ENCODE peak calls at places on chromosomes 1 and 21, in nine cellular contexts. Y is SJSA1; S is colonic mucosa; A is IMR-90; T is cardiac muscle cell; O is right atrium auricular region; G is neural progenitor cell; Z is CD8-positive, alpha-beta T cell; L is sigmoid colon. P is an unnamed sample.

GRCh38 chr21:31781737-31782136 is 49.8 kb upstream of the SCAF4 start:
- DNase-seq in Y (no peak), G (no peak), S (peak), O (no peak), L (peak), A (peak), Z (no peak), T (no peak), P (no peak)

GRCh38 chr21:17903029-17903806 is 84.1 kb upstream of the C21orf91 start:
- DNase-seq in A (peak), G (no peak), O (no peak), Y (no peak), Z (no peak), L (no peak), S (no peak), T (peak), P (no peak)

GRCh38 chr1:44802306-44803061 is 2.3 kb downstream of the PLK3 start:
- DNase-seq in A (no peak), Z (no peak), T (no peak), G (peak), L (no peak), Y (no peak), O (no peak), S (no peak), P (no peak)

GRCh38 chr1:75969550-75969949 is 37.3 kb upstream of the ASB17 start:
- DNase-seq in T (no peak), O (no peak), Z (no peak), A (peak), Y (no peak), S (no peak), L (no peak), G (no peak), P (peak)

GRCh38 chr1:178060789-178061556 is 32.9 kb upstream of the RASAL2 start:
- DNase-seq in O (no peak), Z (no peak), G (peak), S (no peak), Y (peak), T (peak), L (no peak), A (peak), P (peak)

GRCh38 chr1:109623601-109624161 is 4.0 kb downstream of the AMPD2 start:
- DNase-seq in L (no peak), T (no peak), S (no peak), Z (no peak), Y (no peak), A (no peak), O (peak), G (no peak), P (no peak)

GRCh38 chr1:94130851-94131595 is 10.1 kb upstream of the ABCA4 start:
- DNase-seq in S (no peak), G (no peak), A (peak), Y (no peak), L (no peak), O (no peak), Z (no peak), T (no peak), P (no peak)

GRCh38 chr1:51168266-51168845 is 66.3 kb downstream of the C1orf185 start:
- DNase-seq in A (peak), Y (no peak), O (no peak), S (no peak), T (no peak), Z (no peak), L (no peak), G (no peak), P (no peak)

GRCh38 chr1:150281758-150282557 is at the start of gene CIART:
- DNase-seq in Y (peak), O (peak), A (peak), T (peak), L (peak), G (peak), S (peak), Z (peak), P (peak)

GRCh38 chr1:201028473-201028889 is 5.0 kb upstream of the KIF21B start:
- DNase-seq in O (peak), Y (no peak), L (no peak), G (no peak), S (peak), T (no peak), Z (no peak), A (no peak), P (no peak)

GRCh38 chr21:42833439-42833815 is 45.9 kb downstream of the WDR4 start:
- DNase-seq in T (peak), L (no peak), G (peak), O (no peak), Z (peak), S (peak), Y (no peak), A (peak), P (no peak)

GRCh38 chr1:81800741-81801031 is at the start of gene ADGRL2:
- DNase-seq in T (no peak), S (peak), G (no peak), O (no peak), Z (no peak), Y (no peak), A (no peak), L (peak), P (no peak)

GRCh38 chr1:26387447-26387846 is 14.9 kb upstream of the ZNF683 start:
- DNase-seq in Z (no peak), G (no peak), T (no peak), O (no peak), Y (no peak), S (no peak), L (no peak), A (peak), P (no peak)

GRCh38 chr1:113035086-113035485 is 37.9 kb upstream of the LRIG2 start:
- DNase-seq in L (no peak), T (no peak), G (no peak), Z (no peak), A (no peak), S (no peak), Y (no peak), O (peak), P (peak)

GRCh38 chr21:15195768-15196167 is 131.0 kb upstream of the NRIP1 start:
- DNase-seq in Y (no peak), A (no peak), T (no peak), Z (no peak), O (no peak), G (no peak), L (no peak), S (no peak), P (no peak)

GRCh38 chr1:209542585-209542984 is 40.9 kb upstream of the CAMK1G start:
- DNase-seq in T (no peak), S (no peak), O (no peak), Y (no peak), A (no peak), L (no peak), G (no peak), Z (no peak), P (peak)

GRCh38 chr1:234875328-234875952 is 253.2 kb downstream of the TOMM20 start:
- DNase-seq in O (no peak), Z (no peak), G (no peak), T (no peak), S (no peak), A (no peak), L (peak), Y (no peak), P (no peak)

GRCh38 chr1:174000274-174000852 is 21.8 kb downstream of the RC3H1 start:
- DNase-seq in O (no peak), L (no peak), G (no peak), T (no peak), Y (no peak), Z (no peak), A (peak), S (no peak), P (no peak)

GRCh38 chr1:65235867-65236805 is 73.2 kb upstream of the DNAJC6 start:
- DNase-seq in T (peak), A (peak), G (peak), Y (no peak), O (no peak), S (no peak), Z (no peak), L (no peak), P (no peak)

GRCh38 chr1:119139393-119139792 is 1.1 kb downstream of the WARS2 start:
- DNase-seq in T (no peak), S (peak), O (no peak), A (no peak), Y (no peak), L (no peak), G (no peak), Z (peak), P (no peak)

GRCh38 chr1:1911390-1912041 is 3.5 kb upstream of the CALML6 start:
- DNase-seq in L (peak), T (no peak), Y (no peak), A (no peak), S (no peak), G (no peak), Z (no peak), O (no peak), P (no peak)

GRCh38 chr1:186325239-186325638 is 49.8 kb downstream of the TPR start:
- DNase-seq in L (no peak), O (no peak), Y (no peak), T (no peak), S (no peak), A (peak), Z (no peak), G (peak), P (no peak)

GRCh38 chr21:42991992-42992740 is 17.8 kb downstream of the PKNOX1 start:
- DNase-seq in S (peak), O (peak), G (no peak), T (peak), Y (peak), A (peak), L (peak), Z (no peak), P (no peak)

GRCh38 chr1:226411619-226412018 is 3.7 kb upstream of the PARP1 start:
- DNase-seq in T (no peak), L (no peak), S (no peak), G (no peak), Y (no peak), O (no peak), A (no peak), Z (no peak), P (no peak)

GRCh38 chr1:171740987-171741871 is 636 bp downstream of the VAMP4 start:
- DNase-seq in T (peak), L (peak), Y (no peak), Z (peak), O (no peak), G (peak), S (peak), A (peak), P (no peak)

GRCh38 chr1:59709333-59709732 is 105.4 kb upstream of the HOOK1 start:
- DNase-seq in Y (no peak), L (no peak), T (no peak), S (no peak), Z (no peak), G (no peak), A (no peak), O (no peak), P (no peak)

GRCh38 chr1:33050221-33051076 is 13.8 kb upstream of the AK2 start:
- DNase-seq in A (peak), L (peak), S (no peak), G (no peak), T (no peak), Y (peak), O (no peak), Z (no peak), P (peak)

GRCh38 chr1:228150021-228150457 is 309 bp downstream of the GJC2 start:
- DNase-seq in Z (no peak), O (no peak), G (no peak), Y (no peak), A (no peak), S (peak), T (no peak), L (peak), P (no peak)

GRCh38 chr1:225462714-225463574 is 35.1 kb upstream of the LBR start:
- DNase-seq in Z (no peak), G (peak), O (no peak), T (no peak), Y (no peak), L (peak), S (peak), A (no peak), P (no peak)

GRCh38 chr21:45376459-45377324 is 28.3 kb upstream of the COL18A1 start:
- DNase-seq in Y (no peak), S (no peak), L (peak), T (no peak), G (no peak), O (no peak), A (no peak), Z (no peak), P (no peak)

GRCh38 chr1:231934797-231935196 is 308.2 kb downstream of the DISC1 start:
- DNase-seq in Y (no peak), S (peak), L (no peak), G (peak), A (peak), T (peak), Z (no peak), O (no peak), P (peak)

GRCh38 chr1:1353389-1354151 is 4.4 kb upstream of the DVL1 start:
- DNase-seq in T (no peak), L (no peak), Z (no peak), O (no peak), A (no peak), S (no peak), Y (no peak), G (no peak), P (no peak)

GRCh38 chr1:167926486-167926997 is 9.9 kb upstream of the DCAF6 start:
- DNase-seq in Y (no peak), O (no peak), G (peak), S (peak), L (no peak), Z (no peak), T (no peak), A (no peak), P (no peak)

GRCh38 chr1:54337928-54338327 is 68.3 kb downstream of the SSBP3 start:
- DNase-seq in T (no peak), O (no peak), S (no peak), L (no peak), A (peak), Z (no peak), G (no peak), Y (peak), P (no peak)

GRCh38 chr21:17900281-17900989 is 81.3 kb upstream of the C21orf91 start:
- DNase-seq in G (peak), O (no peak), S (no peak), Z (no peak), Y (no peak), T (no peak), L (no peak), A (no peak), P (no peak)

GRCh38 chr1:43135857-43136781 is 36.0 kb downstream of the EBNA1BP2 start:
- DNase-seq in S (no peak), A (no peak), Y (no peak), L (no peak), O (no peak), Z (no peak), G (no peak), T (no peak), P (no peak)

GRCh38 chr21:43869486-43870325 is 4.7 kb downstream of the AGPAT3 start:
- DNase-seq in T (no peak), S (no peak), Z (no peak), O (no peak), L (no peak), G (peak), A (no peak), Y (no peak), P (no peak)

DNA sequence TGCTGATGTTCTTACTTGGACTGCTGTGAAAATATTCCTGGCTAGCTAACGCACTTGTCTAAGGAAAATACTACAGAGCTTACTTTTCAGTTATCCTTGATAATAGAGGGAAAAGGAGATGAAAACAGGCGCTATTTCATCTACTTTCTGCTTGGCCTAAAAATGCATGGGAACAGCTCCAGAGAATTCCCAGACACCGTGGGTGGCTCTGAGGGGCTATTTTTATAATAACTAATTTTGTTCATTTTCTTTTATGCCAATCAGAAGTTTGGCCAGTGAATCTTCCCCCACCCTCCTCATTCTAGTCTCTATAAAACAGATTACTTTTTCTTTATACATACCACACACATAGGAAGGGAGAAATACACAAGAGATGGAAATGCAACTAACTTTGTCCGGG is 322.9 kb downstream of the SETD4 start:
- DNase-seq in Y (peak), T (no peak), O (no peak), G (no peak), L (no peak), S (no peak), Z (no peak), A (no peak), P (no peak)
- H3K27ac ChIP-seq in Y (peak), T (no peak), O (peak), G (no peak), L (peak), S (no peak), Z (no peak), A (no peak), P (no peak)

GRCh38 chr1:180155202-180155682 is 573 bp downstream of the QSOX1 start:
- DNase-seq in O (peak), G (peak), T (no peak), S (peak), A (no peak), Z (peak), Y (no peak), L (no peak), P (no peak)
- H3K27ac ChIP-seq in O (peak), G (no peak), T (no peak), S (peak), A (peak), Z (peak), Y (peak), L (peak), P (peak)

GRCh38 chr1:22676916-22677601 is 24.0 kb downstream of the C1QB start:
- DNase-seq in T (no peak), S (no peak), G (peak), A (no peak), O (no peak), L (no peak), Z (no peak), Y (no peak), P (no peak)
- H3K27ac ChIP-seq in T (no peak), S (no peak), G (peak), A (no peak), O (no peak), L (no peak), Z (no peak), Y (no peak), P (no peak)

GRCh38 chr1:114671939-114672275 is 2.1 kb upstream of the DENND2C start:
- DNase-seq in T (no peak), S (no peak), A (no peak), L (no peak), Z (no peak), O (no peak), Y (no peak), G (no peak), P (no peak)

GRCh38 chr1:114671011-114671938 is 1.4 kb upstream of the DENND2C start:
- DNase-seq in T (no peak), Z (no peak), G (no peak), O (no peak), L (no peak), A (peak), Y (no peak), S (no peak), P (no peak)

GRCh38 chr1:114668784-114669561 is 876 bp downstream of the DENND2C start:
- DNase-seq in L (no peak), O (no peak), G (no peak), Z (no peak), Y (no peak), A (peak), T (no peak), S (no peak), P (peak)

GRCh38 chr1:114669562-114670082 is at the start of gene DENND2C:
- DNase-seq in O (peak), Z (no peak), Y (no peak), L (no peak), G (peak), A (no peak), S (no peak), T (peak), P (no peak)

DNA sequence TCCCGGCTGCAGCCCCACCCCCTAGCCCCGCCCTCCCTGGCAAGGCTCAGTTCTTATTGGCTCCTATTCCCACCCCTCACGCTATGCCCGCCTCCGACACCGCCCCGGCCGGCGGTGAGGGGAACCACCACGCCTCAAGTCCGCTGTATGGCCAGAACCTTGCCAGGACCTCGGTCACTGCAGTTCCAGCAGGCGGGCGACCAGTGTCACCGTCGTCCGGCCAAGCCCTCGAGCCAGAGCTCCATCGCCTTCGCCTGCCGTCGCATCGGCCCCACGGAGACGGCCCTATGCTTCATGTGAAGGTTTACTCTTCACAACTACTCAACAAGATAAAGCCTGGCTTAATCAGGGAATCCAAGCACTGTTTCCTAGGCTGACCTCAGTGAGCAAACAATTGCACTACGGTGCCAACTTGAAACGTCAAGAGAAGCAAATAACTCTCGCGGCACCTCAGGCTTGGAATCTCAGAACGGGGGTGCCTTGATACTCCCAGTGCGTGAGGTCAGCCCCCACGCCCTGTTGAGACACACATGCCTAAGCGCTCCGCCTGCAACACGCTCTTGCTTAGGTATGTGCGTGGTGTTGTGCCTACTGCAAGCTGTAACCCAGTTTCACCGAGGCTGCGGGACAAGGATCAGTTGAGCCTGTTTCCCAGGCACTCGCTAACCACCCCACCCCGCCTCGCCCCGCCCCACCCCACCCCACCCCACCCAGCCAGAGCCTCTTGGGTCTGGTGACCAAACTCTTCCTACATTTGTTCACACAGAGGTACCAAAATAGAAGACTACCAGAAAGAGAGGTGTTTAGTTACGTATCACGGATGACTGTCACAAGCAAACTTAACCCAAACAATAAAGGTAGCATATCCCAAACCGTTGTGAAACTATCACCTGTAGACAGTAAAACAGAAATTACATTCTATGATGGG is 498 bp upstream of the DENND2C start:
- DNase-seq in O (peak), L (peak), T (peak), Y (peak), A (peak), Z (peak), G (peak), S (peak), P (peak)
- H3K27ac ChIP-seq in O (peak), L (peak), T (no peak), Y (no peak), A (no peak), Z (peak), G (no peak), S (peak), P (peak)

DNA sequence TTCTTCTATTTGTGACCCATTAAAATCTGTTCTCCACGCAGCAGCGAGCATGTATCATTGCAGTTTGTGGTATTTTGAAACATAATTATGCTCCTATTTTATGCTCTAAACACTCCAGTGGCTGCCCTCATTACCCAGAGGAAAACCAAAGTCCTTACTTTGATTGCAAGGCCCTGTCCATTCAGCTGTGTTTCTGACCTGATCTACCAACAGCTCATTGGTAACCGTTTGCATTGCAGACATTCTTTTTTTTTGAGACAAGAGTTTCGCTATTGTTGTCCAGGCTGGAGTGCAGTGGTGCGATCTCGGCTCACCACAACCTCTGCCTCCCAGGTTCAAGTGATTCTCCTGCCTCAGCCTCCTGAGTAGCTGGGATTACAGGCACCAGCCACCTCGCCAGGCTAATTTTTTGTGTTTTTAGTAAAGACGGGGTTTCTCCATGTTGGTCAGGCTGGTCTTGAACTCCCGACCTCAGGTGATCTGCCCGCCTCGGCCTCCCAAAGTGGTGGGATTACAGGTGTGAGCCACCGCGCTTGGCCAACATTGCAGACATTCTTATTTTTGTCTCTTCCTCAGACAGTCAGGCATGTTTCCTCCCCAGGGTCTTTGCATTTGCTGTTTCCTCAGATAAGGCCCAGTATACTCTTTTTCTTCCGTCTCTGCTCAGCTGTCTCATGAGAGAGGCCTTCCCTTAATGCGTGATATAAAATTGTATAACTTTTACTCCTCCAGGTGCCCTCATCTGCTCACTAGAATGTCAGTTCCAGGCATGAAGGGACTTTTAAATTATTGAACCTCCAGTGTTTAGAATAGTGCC is 32.5 kb downstream of the THRAP3 start:
- DNase-seq in Y (no peak), L (no peak), T (no peak), O (no peak), G (no peak), S (no peak), A (no peak), Z (no peak), P (no peak)
- H3K27ac ChIP-seq in Y (no peak), L (no peak), T (peak), O (peak), G (no peak), S (no peak), A (no peak), Z (no peak), P (peak)